ENCODE peak calls at places on chromosomes 1 and 21, in eight cellular contexts. F is aorta; C is activated CD8-positive, alpha-beta memory T cell treated with anti-CD3 and anti-CD28 coated beads for 48 hours; O is GOT3; H is HS-27A; N is stimulated activated CD8-positive, alpha-beta memory T cell treated with anti-CD3 and anti-CD28 coated beads, Interleukin-4, amount 100 ng/mL, for 24 hours; D is cardiac fibroblast; L is T47D. U is an unnamed sample.

GRCh38 chr1:56169856-56170255 is 409.5 kb downstream of the PLPP3 start:
- DNase-seq in F (no peak), C (no peak), O (no peak), H (no peak), N (no peak), D (peak), L (no peak), U (peak)

GRCh38 chr21:45856422-45856821 is 125.1 kb upstream of the COL6A1 start:
- DNase-seq in F (no peak), C (no peak), O (no peak), H (no peak), N (no peak), D (no peak), L (no peak), U (no peak)

GRCh38 chr1:111538343-111539035 is 35.1 kb upstream of the ADORA3 start:
- DNase-seq in F (no peak), C (no peak), O (no peak), H (peak), N (no peak), D (peak), L (no peak), U (peak)

GRCh38 chr1:94115254-94115899 is 5.6 kb downstream of the ABCA4 start:
- DNase-seq in F (no peak), C (no peak), O (no peak), H (no peak), N (no peak), D (no peak), L (no peak), U (no peak)

GRCh38 chr1:55255901-55256300 is 40.7 kb upstream of the USP24 start:
- DNase-seq in F (no peak), C (no peak), O (no peak), H (no peak), N (no peak), D (no peak), L (no peak), U (no peak)

GRCh38 chr1:148309940-148310500 is 157.9 kb upstream of the NBPF11 start:
- DNase-seq in F (no peak), C (no peak), O (no peak), H (no peak), N (no peak), D (no peak), L (no peak), U (no peak)

GRCh38 chr1:179816196-179816960 is 61.2 kb downstream of the TOR1AIP2 start:
- DNase-seq in F (no peak), C (no peak), O (no peak), H (no peak), N (no peak), D (peak), L (no peak), U (no peak)

GRCh38 chr1:214451591-214451990 is 99.8 kb downstream of the PTPN14 start:
- DNase-seq in F (no peak), C (no peak), O (no peak), H (no peak), N (peak), D (peak), L (no peak), U (no peak)

GRCh38 chr1:220775238-220775853 is 11.4 kb upstream of the MTARC1 start:
- DNase-seq in F (no peak), C (no peak), O (no peak), H (no peak), N (peak), D (peak), L (peak), U (peak)

GRCh38 chr1:195664628-195665027 is 943.6 kb downstream of the KCNT2 start:
- DNase-seq in F (no peak), C (no peak), O (no peak), H (peak), N (no peak), D (no peak), L (no peak), U (no peak)

GRCh38 chr1:234599617-234600417 is 10.2 kb downstream of the IRF2BP2 start:
- DNase-seq in F (peak), C (peak), O (peak), H (no peak), N (peak), D (peak), L (peak), U (peak)

GRCh38 chr1:25743164-25744139 is 56.5 kb upstream of the SELENON start:
- DNase-seq in F (peak), C (no peak), O (peak), H (no peak), N (no peak), D (peak), L (peak), U (no peak)

GRCh38 chr1:111054656-111055055 is 85.2 kb downstream of the DRAM2 start:
- DNase-seq in F (no peak), C (no peak), O (no peak), H (no peak), N (no peak), D (no peak), L (peak), U (no peak)

GRCh38 chr1:21270086-21270689 is 20.1 kb downstream of the ECE1 start:
- DNase-seq in F (peak), C (no peak), O (no peak), H (no peak), N (peak), D (peak), L (peak), U (peak)

GRCh38 chr1:95093296-95093695 is 20.5 kb upstream of the ALG14 start:
- DNase-seq in F (no peak), C (no peak), O (no peak), H (no peak), N (no peak), D (no peak), L (no peak), U (no peak)

GRCh38 chr1:24107462-24108225 is 4.3 kb downstream of the MYOM3 start:
- DNase-seq in F (no peak), C (no peak), O (no peak), H (no peak), N (no peak), D (peak), L (no peak), U (peak)

GRCh38 chr1:19385869-19386591 is 73.9 kb downstream of the SLC66A1 start:
- DNase-seq in F (peak), C (no peak), O (no peak), H (no peak), N (no peak), D (peak), L (peak), U (no peak)

GRCh38 chr1:44154049-44154448 is 12.6 kb upstream of the KLF18 start:
- DNase-seq in F (no peak), C (no peak), O (no peak), H (peak), N (no peak), D (no peak), L (peak), U (no peak)

GRCh38 chr1:177954076-177954475 is 15.8 kb downstream of the SEC16B start:
- DNase-seq in F (no peak), C (no peak), O (no peak), H (no peak), N (no peak), D (no peak), L (no peak), U (no peak)

GRCh38 chr1:84862810-84863251 is 30.2 kb downstream of the LPAR3 start:
- DNase-seq in F (no peak), C (no peak), O (no peak), H (no peak), N (no peak), D (no peak), L (no peak), U (no peak)

GRCh38 chr21:16532841-16533240 is 803.1 kb downstream of the USP25 start:
- DNase-seq in F (no peak), C (no peak), O (no peak), H (no peak), N (no peak), D (peak), L (no peak), U (peak)

GRCh38 chr1:63912643-63913042 is 138.8 kb downstream of the ROR1 start:
- DNase-seq in F (no peak), C (no peak), O (no peak), H (no peak), N (no peak), D (no peak), L (no peak), U (no peak)

GRCh38 chr1:32876341-32877210 is 5.9 kb upstream of the FNDC5 start:
- DNase-seq in F (peak), C (no peak), O (no peak), H (no peak), N (peak), D (peak), L (peak), U (peak)

GRCh38 chr1:160494620-160495019 is 28.4 kb downstream of the SLAMF6 start:
- DNase-seq in F (no peak), C (no peak), O (no peak), H (no peak), N (no peak), D (no peak), L (peak), U (no peak)

GRCh38 chr1:200226969-200227303 is 182.9 kb downstream of the ZNF281 start:
- DNase-seq in F (no peak), C (no peak), O (no peak), H (no peak), N (no peak), D (no peak), L (no peak), U (no peak)

GRCh38 chr1:115671176-115672062 is 29.6 kb downstream of the VANGL1 start:
- DNase-seq in F (no peak), C (no peak), O (no peak), H (no peak), N (no peak), D (peak), L (no peak), U (peak)

GRCh38 chr21:33244082-33244780 is 14.5 kb downstream of the IFNAR2 start:
- DNase-seq in F (no peak), C (no peak), O (no peak), H (no peak), N (no peak), D (no peak), L (no peak), U (no peak)

GRCh38 chr1:224623743-224624333 is 7.7 kb downstream of the CNIH3 start:
- DNase-seq in F (no peak), C (peak), O (no peak), H (peak), N (peak), D (peak), L (no peak), U (peak)

GRCh38 chr1:84298688-84299535 is 2.6 kb upstream of the SAMD13 start:
- DNase-seq in F (peak), C (peak), O (no peak), H (peak), N (no peak), D (peak), L (peak), U (peak)

GRCh38 chr1:11873954-11874562 is 15.3 kb upstream of the NPPB start:
- DNase-seq in F (no peak), C (no peak), O (no peak), H (no peak), N (no peak), D (no peak), L (no peak), U (no peak)

GRCh38 chr1:22221233-22221780 is 78.4 kb upstream of the WNT4 start:
- DNase-seq in F (peak), C (no peak), O (no peak), H (no peak), N (no peak), D (no peak), L (no peak), U (no peak)

GRCh38 chr1:47231314-47232186 is 475 bp downstream of the TAL1 start:
- DNase-seq in F (peak), C (no peak), O (no peak), H (no peak), N (no peak), D (peak), L (no peak), U (no peak)

GRCh38 chr1:21685944-21686678 is 17.0 kb upstream of the RAP1GAP start:
- DNase-seq in F (no peak), C (no peak), O (no peak), H (no peak), N (no peak), D (no peak), L (no peak), U (no peak)

GRCh38 chr1:44237721-44238457 is 24.6 kb downstream of the DMAP1 start:
- DNase-seq in F (peak), C (peak), O (no peak), H (no peak), N (peak), D (no peak), L (no peak), U (peak)

GRCh38 chr1:154859786-154860153 is 10.3 kb downstream of the KCNN3 start:
- DNase-seq in F (no peak), C (no peak), O (no peak), H (no peak), N (no peak), D (no peak), L (no peak), U (no peak)

GRCh38 chr1:192797143-192797542 is 11.7 kb upstream of the RGS2 start:
- DNase-seq in F (no peak), C (no peak), O (no peak), H (no peak), N (no peak), D (no peak), L (no peak), U (no peak)

GRCh38 chr1:174912243-174912642 is 87.5 kb upstream of the CACYBP start:
- DNase-seq in F (no peak), C (peak), O (no peak), H (no peak), N (peak), D (no peak), L (no peak), U (no peak)

U was measured in HCEC 1CT.